ENCODE peak calls at places on chromosomes 4 and X, in nine cellular contexts. H, E, O, X, Z, C, W, I and V are unnamed samples. For H3K9me3, the result is how much of the 10 kb centered on the place peaks cover.

GRCh38 chr4:2831611-2832308 is 11.9 kb upstream of the ADD1 start:
- DNase-seq in Z (no peak), O (no peak), X (no peak), W (no peak), E (peak), I (peak), C (no peak), H (peak), V (no peak)

GRCh38 chr4:74108457-74109115 is 9.6 kb upstream of the CXCL2 start:
- DNase-seq in C (no peak), W (no peak), H (no peak), E (no peak), I (no peak), O (no peak), Z (no peak), X (no peak), V (no peak)

GRCh38 chr4:165464813-165465381 is 86.1 kb downstream of the CPE start:
- DNase-seq in I (no peak), Z (peak), O (no peak), E (no peak), W (no peak), C (peak), H (no peak), X (no peak), V (no peak)

GRCh38 chrX:55524487-55524886 is 34.8 kb upstream of the USP51 start:
- DNase-seq in E (no peak), X (no peak), W (peak), I (no peak), Z (peak), H (no peak), C (no peak), O (no peak), V (no peak)

GRCh38 chrX:25810202-25810601 is 327.9 kb upstream of the MAGEB18 start:
- DNase-seq in W (no peak), I (no peak), Z (peak), E (no peak), H (no peak), C (no peak), X (no peak), O (no peak), V (no peak)

GRCh38 chr4:160498211-160498610 is 1395.3 kb downstream of the RAPGEF2 start:
- DNase-seq in W (no peak), Z (no peak), H (no peak), I (no peak), O (no peak), C (no peak), X (no peak), E (no peak), V (no peak)

GRCh38 chrX:39320165-39320564 is 518.9 kb downstream of the MID1IP1 start:
- DNase-seq in Z (no peak), E (no peak), W (no peak), O (no peak), I (no peak), X (no peak), C (no peak), H (no peak), V (no peak)

GRCh38 chr4:81426770-81427604 is 44.7 kb downstream of the RASGEF1B start:
- DNase-seq in C (no peak), I (no peak), H (no peak), X (no peak), E (no peak), Z (no peak), W (no peak), O (no peak), V (no peak)

GRCh38 chr4:179981161-179981560 is 2262.0 kb upstream of the TENM3 start:
- DNase-seq in Z (no peak), C (no peak), H (no peak), E (no peak), I (no peak), X (no peak), W (no peak), O (no peak), V (no peak)

GRCh38 chrX:54785901-54786300 is 12.2 kb downstream of the ITIH6 start:
- DNase-seq in Z (peak), X (no peak), I (no peak), E (no peak), C (no peak), O (no peak), W (peak), H (no peak), V (no peak)

GRCh38 chr4:141130947-141131545 is 2.2 kb downstream of the RNF150 start:
- DNase-seq in C (no peak), X (no peak), O (no peak), H (no peak), I (no peak), E (no peak), Z (no peak), W (no peak), V (no peak)

GRCh38 chr4:123415977-123416376 is 19.4 kb downstream of the SPRY1 start:
- DNase-seq in O (no peak), E (no peak), W (no peak), Z (peak), C (no peak), I (no peak), H (no peak), X (no peak), V (no peak)

GRCh38 chr4:10095296-10095991 is 21.2 kb downstream of the WDR1 start:
- DNase-seq in Z (peak), X (no peak), H (no peak), I (no peak), W (no peak), O (no peak), E (no peak), C (no peak), V (no peak)

GRCh38 chrX:69285401-69285871 is 120.2 kb upstream of the PJA1 start:
- DNase-seq in E (no peak), I (peak), O (peak), H (peak), Z (no peak), C (no peak), W (no peak), X (peak), V (peak)

GRCh38 chr4:98614655-98615054 is 43.8 kb downstream of the TSPAN5 start:
- DNase-seq in I (no peak), O (no peak), W (no peak), E (no peak), X (no peak), Z (no peak), H (no peak), C (no peak), V (no peak)

GRCh38 chrX:32642283-32642682 is 569.1 kb downstream of the DMD start:
- DNase-seq in X (no peak), H (no peak), C (no peak), I (no peak), E (no peak), O (no peak), Z (no peak), W (no peak), V (no peak)

GRCh38 chr4:135371137-135371536 is 1169.5 kb upstream of the PABPC4L start:
- DNase-seq in H (no peak), Z (no peak), I (no peak), X (no peak), W (peak), O (no peak), E (no peak), C (no peak), V (no peak)

GRCh38 chr4:74969507-74970474 is 36.9 kb downstream of the PARM1 start:
- DNase-seq in C (no peak), H (peak), I (no peak), O (no peak), Z (no peak), X (peak), E (peak), W (no peak), V (no peak)

GRCh38 chrX:68599256-68600152 is 48.0 kb upstream of the STARD8 start:
- DNase-seq in H (no peak), I (no peak), W (no peak), O (no peak), X (no peak), C (peak), E (no peak), Z (peak), V (peak)

GRCh38 chrX:100085851-100086250 is 324.2 kb downstream of the PCDH19 start:
- DNase-seq in E (no peak), I (no peak), O (no peak), Z (no peak), X (no peak), W (no peak), C (no peak), H (no peak), V (no peak)

GRCh38 chrX:96436105-96436504 is 248.5 kb upstream of the DIAPH2 start:
- DNase-seq in O (no peak), E (no peak), H (no peak), X (no peak), W (no peak), Z (peak), I (no peak), C (no peak), V (no peak)

GRCh38 chrX:19515615-19516105 is 352 bp upstream of the MAP3K15 start:
- DNase-seq in I (no peak), Z (peak), E (no peak), C (peak), O (no peak), W (no peak), H (no peak), X (no peak), V (no peak)
- TF ChIP-seq CTCF in I (no peak), Z (peak), E (no peak), C (no peak), O (no peak), W (peak), H (peak), X (no peak), V (no peak)

GRCh38 chrX:58044130-58044529 is 133.9 kb upstream of the ZXDA start:
- DNase-seq in X (no peak), E (no peak), H (no peak), C (no peak), I (no peak), W (no peak), Z (no peak), O (no peak), V (no peak)
- H3K9me3 ChIP-seq in X (under half), E (under half), H (under half), C (under half), I (under half), W (under half), Z (under half), O (under half), V (under half)

GRCh38 chr4:154329268-154329858 is 162.2 kb downstream of the DCHS2 start:
- DNase-seq in E (no peak), W (no peak), Z (peak), C (no peak), O (no peak), I (no peak), H (no peak), X (no peak), V (no peak)
- TF ChIP-seq CTCF in E (no peak), W (peak), Z (peak), C (peak), O (peak), I (peak), H (peak), X (peak), V (no peak)

GRCh38 chr4:8672486-8672885 is 79.9 kb downstream of the CPZ start:
- DNase-seq in E (no peak), H (no peak), X (no peak), I (peak), O (no peak), Z (no peak), C (no peak), W (no peak), V (no peak)

GRCh38 chr4:8675906-8676305 is 83.3 kb downstream of the CPZ start:
- DNase-seq in E (no peak), H (no peak), X (no peak), Z (no peak), C (no peak), W (no peak), O (no peak), I (peak), V (no peak)

GRCh38 chr4:8674311-8674885 is 81.8 kb downstream of the CPZ start:
- DNase-seq in I (peak), W (no peak), X (no peak), E (no peak), O (no peak), H (no peak), Z (no peak), C (no peak), V (no peak)

GRCh38 chr4:8675383-8675782 is 82.8 kb downstream of the CPZ start:
- DNase-seq in I (peak), H (no peak), X (no peak), E (no peak), C (no peak), O (no peak), Z (peak), W (no peak), V (no peak)

GRCh38 chr4:8671712-8672290 is 79.2 kb downstream of the CPZ start:
- DNase-seq in E (no peak), H (no peak), O (no peak), I (peak), X (no peak), Z (no peak), W (no peak), C (no peak), V (no peak)
- H3K9me3 ChIP-seq in E (under half), H (under half), O (under half), I (under half), X (under half), Z (under half), W (under half), C (under half), V (under half)

GRCh38 chr4:128865132-128865531 is 55.6 kb downstream of the JADE1 start:
- DNase-seq in H (no peak), Z (no peak), E (no peak), C (no peak), I (no peak), W (no peak), O (no peak), X (no peak), V (no peak)

GRCh38 chr4:128861856-128862518 is 52.5 kb downstream of the JADE1 start:
- DNase-seq in O (no peak), I (no peak), Z (no peak), W (no peak), C (no peak), X (no peak), H (no peak), E (no peak), V (no peak)

GRCh38 chr4:128862608-128863313 is 53.3 kb downstream of the JADE1 start:
- DNase-seq in X (no peak), E (no peak), I (no peak), Z (no peak), C (no peak), O (no peak), H (no peak), W (no peak), V (no peak)

GRCh38 chr4:128866281-128866680 is 56.8 kb downstream of the JADE1 start:
- DNase-seq in W (no peak), C (no peak), I (no peak), E (no peak), O (no peak), Z (no peak), H (no peak), X (no peak), V (no peak)

GRCh38 chr4:128863314-128864075 is 54.0 kb downstream of the JADE1 start:
- DNase-seq in X (peak), E (peak), C (peak), Z (peak), W (peak), H (peak), O (peak), I (peak), V (peak)
- TF ChIP-seq CTCF in X (peak), E (no peak), C (peak), Z (peak), W (peak), H (peak), O (peak), I (peak), V (peak)

GRCh38 chrX:44972132-44972531 is 99.1 kb downstream of the KDM6A start:
- DNase-seq in E (no peak), X (no peak), O (no peak), W (no peak), Z (no peak), H (no peak), C (no peak), I (no peak), V (no peak)

GRCh38 chrX:44971674-44972073 is 98.7 kb downstream of the KDM6A start:
- DNase-seq in X (no peak), C (no peak), I (no peak), W (no peak), Z (no peak), O (no peak), H (no peak), E (peak), V (no peak)

GRCh38 chrX:44974462-44974861 is 101.5 kb downstream of the KDM6A start:
- DNase-seq in E (no peak), O (no peak), C (peak), H (no peak), X (no peak), W (no peak), I (no peak), Z (peak), V (no peak)

GRCh38 chrX:44975666-44976263 is 102.8 kb downstream of the KDM6A start:
- DNase-seq in C (no peak), O (no peak), X (no peak), W (no peak), E (no peak), Z (no peak), H (no peak), I (no peak), V (no peak)

GRCh38 chrX:44973420-44973932 is 100.5 kb downstream of the KDM6A start:
- DNase-seq in E (no peak), O (no peak), C (no peak), Z (no peak), X (no peak), W (no peak), I (no peak), H (no peak), V (no peak)
- H3K9me3 ChIP-seq in E (under half), O (under half), C (under half), Z (under half), X (under half), W (under half), I (under half), H (under half), V (under half)

DNA sequence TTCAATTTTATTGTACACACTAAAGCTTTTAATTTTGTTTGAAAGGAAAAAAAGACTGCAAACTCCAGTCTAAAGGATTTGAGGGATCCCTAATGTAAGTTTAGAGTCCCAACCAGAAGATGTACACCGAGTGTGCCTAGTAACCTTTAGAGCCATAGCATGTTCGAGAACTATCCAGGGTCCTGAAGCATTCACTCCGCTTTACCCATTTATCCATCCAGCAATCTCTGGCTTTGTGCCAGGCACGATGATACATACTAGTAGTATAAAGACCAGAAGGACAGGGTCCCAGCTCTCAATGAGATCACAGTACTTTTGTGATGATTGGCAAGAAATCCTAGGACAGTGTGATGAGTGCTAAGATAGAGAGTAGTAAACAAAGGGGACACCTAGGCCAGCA is 168.7 kb downstream of the STK32B start:
- DNase-seq in W (no peak), C (no peak), H (no peak), Z (peak), I (no peak), X (no peak), O (peak), E (no peak), V (no peak)
- TF ChIP-seq CTCF in W (no peak), C (no peak), H (no peak), Z (no peak), I (no peak), X (no peak), O (no peak), E (no peak), V (no peak)